ENCODE peak calls at places on chromosomes 16 and 17, in six cellular contexts. Z, U, H, Q, S and V are unnamed samples.

GRCh38 chr17:44920565-44920940 is 5.3 kb upstream of the GFAP start:
- ATAC-seq in Z (peak; percentile 8), U (no peak), H (no peak), Q (no peak), S (no peak), V (no peak)

GRCh38 chr17:31917065-31917529 is 15.6 kb upstream of the UTP6 start:
- ATAC-seq in Z (no peak), U (peak; percentile 30), H (no peak), Q (peak; percentile 27), S (no peak), V (peak; percentile 33)

GRCh38 chr16:66542396-66542795 is 7.5 kb downstream of the TK2 start:
- ATAC-seq in Z (no peak), U (no peak), H (no peak), Q (no peak), S (no peak), V (no peak)

GRCh38 chr17:49548506-49549310 is 27.0 kb upstream of the NXPH3 start:
- ATAC-seq in Z (peak; percentile 79), U (no peak), H (peak; percentile 65), Q (peak; percentile 37), S (no peak), V (peak; percentile 85)

GRCh38 chr17:47884905-47885735 is 10.9 kb upstream of the SP2 start:
- ATAC-seq in Z (no peak), U (no peak), H (peak; percentile 8), Q (no peak), S (peak; percentile 42), V (no peak)

GRCh38 chr17:48177816-48178215 is 70.2 kb downstream of the SNX11 start:
- ATAC-seq in Z (no peak), U (no peak), H (no peak), Q (no peak), S (no peak), V (no peak)

GRCh38 chr16:79899316-79900110 is 299.0 kb upstream of the MAF start:
- ATAC-seq in Z (no peak), U (no peak), H (peak; percentile 66), Q (no peak), S (no peak), V (peak; percentile 38)

GRCh38 chr17:69547947-69548346 is 133.4 kb downstream of the MAP2K6 start:
- ATAC-seq in Z (no peak), U (no peak), H (no peak), Q (no peak), S (no peak), V (no peak)

GRCh38 chr17:77282524-77283515 is 142.1 kb downstream of the SEC14L1 start:
- ATAC-seq in Z (no peak), U (no peak), H (no peak), Q (no peak), S (no peak), V (no peak)